ENCODE peak calls at places on chromosomes 16 and 17, in five cellular contexts. One of them, this sample, is unnamed.

GRCh38 chr16:55014022-55014421 is 83.4 kb downstream of the IRX5 start:
- DNase-seq in fibroblast of lung: no peak
- DNase-seq in IMR-90: no peak
- DNase-seq in H9: no peak
- DNase-seq in astrocyte: no peak
- DNase-seq in this sample: no peak

GRCh38 chr17:39822051-39822450 is 42.1 kb downstream of the IKZF3 start:
- DNase-seq in astrocyte: no peak
- DNase-seq in IMR-90: no peak
- DNase-seq in fibroblast of lung: no peak
- DNase-seq in H9: no peak
- DNase-seq in this sample: no peak

GRCh38 chr17:68089881-68090280 is 54.3 kb downstream of the KPNA2 start:
- DNase-seq in astrocyte: peak; percentile 16
- DNase-seq in H9: no peak
- DNase-seq in fibroblast of lung: peak; percentile 31
- DNase-seq in IMR-90: peak; percentile 24
- DNase-seq in this sample: no peak

GRCh38 chr16:87608400-87608985 is 6.2 kb downstream of the JPH3 start:
- DNase-seq in astrocyte: peak; percentile 29
- DNase-seq in H9: peak; percentile 83
- DNase-seq in IMR-90: peak; percentile 52
- DNase-seq in fibroblast of lung: peak; percentile 40
- DNase-seq in this sample: peak; percentile 15

GRCh38 chr17:41689497-41690299 is 1.0 kb downstream of the EIF1 start:
- DNase-seq in astrocyte: no peak
- DNase-seq in H9: no peak
- DNase-seq in fibroblast of lung: peak; percentile 59
- DNase-seq in IMR-90: peak; percentile 69
- DNase-seq in this sample: no peak

GRCh38 chr17:28335959-28336871 is 654 bp downstream of the TNFAIP1 start:
- DNase-seq in H9: peak; percentile 90
- DNase-seq in astrocyte: peak; percentile 95
- DNase-seq in IMR-90: peak; percentile 94
- DNase-seq in fibroblast of lung: peak; percentile 96
- DNase-seq in this sample: peak; percentile 60

GRCh38 chr17:47270946-47271705 is 17.5 kb downstream of the ITGB3 start:
- DNase-seq in IMR-90: no peak
- DNase-seq in H9: no peak
- DNase-seq in astrocyte: no peak
- DNase-seq in fibroblast of lung: no peak
- DNase-seq in this sample: no peak

GRCh38 chr17:67461228-67461780 is 84.2 kb downstream of the PITPNC1 start:
- DNase-seq in fibroblast of lung: no peak
- DNase-seq in IMR-90: no peak
- DNase-seq in astrocyte: no peak
- DNase-seq in H9: peak; percentile 22
- DNase-seq in this sample: no peak

GRCh38 chr16:11170201-11170600 is 85.8 kb downstream of the SOCS1 start:
- DNase-seq in astrocyte: no peak
- DNase-seq in IMR-90: no peak
- DNase-seq in H9: no peak
- DNase-seq in fibroblast of lung: no peak
- DNase-seq in this sample: no peak

GRCh38 chr17:34519286-34519685 is 60.1 kb upstream of the TMEM132E start:
- DNase-seq in H9: peak; percentile 85
- DNase-seq in fibroblast of lung: no peak
- DNase-seq in astrocyte: no peak
- DNase-seq in IMR-90: no peak
- DNase-seq in this sample: no peak

GRCh38 chr16:60642956-60643355 is 1393.3 kb downstream of the CDH8 start:
- DNase-seq in astrocyte: peak; percentile 89
- DNase-seq in IMR-90: no peak
- DNase-seq in fibroblast of lung: peak; percentile 91
- DNase-seq in H9: no peak
- DNase-seq in this sample: peak; percentile 80

GRCh38 chr17:4365628-4366311 is 705 bp downstream of the UBE2G1 start:
- DNase-seq in astrocyte: no peak
- DNase-seq in fibroblast of lung: peak; percentile 11
- DNase-seq in IMR-90: no peak
- DNase-seq in H9: peak; percentile 63
- DNase-seq in this sample: no peak

GRCh38 chr16:22300427-22301071 is 3.3 kb downstream of the POLR3E start:
- DNase-seq in H9: peak; percentile 68
- DNase-seq in fibroblast of lung: peak; percentile 49
- DNase-seq in astrocyte: peak; percentile 26
- DNase-seq in IMR-90: peak; percentile 62
- DNase-seq in this sample: no peak

GRCh38 chr16:85395207-85395912 is 217.8 kb upstream of the GSE1 start:
- DNase-seq in H9: no peak
- DNase-seq in astrocyte: peak; percentile 97
- DNase-seq in fibroblast of lung: peak; percentile 99
- DNase-seq in IMR-90: peak; percentile 98
- DNase-seq in this sample: peak; percentile 93

GRCh38 chr17:70560471-70560870 is 391.1 kb downstream of the KCNJ2 start:
- DNase-seq in IMR-90: no peak
- DNase-seq in astrocyte: no peak
- DNase-seq in fibroblast of lung: no peak
- DNase-seq in H9: no peak
- DNase-seq in this sample: no peak

GRCh38 chr17:80485846-80486245 is 9.4 kb upstream of the NPTX1 start:
- DNase-seq in astrocyte: no peak
- DNase-seq in H9: no peak
- DNase-seq in fibroblast of lung: no peak
- DNase-seq in IMR-90: no peak
- DNase-seq in this sample: no peak

GRCh38 chr16:31242197-31242596 is 17.6 kb upstream of the ITGAM start:
- DNase-seq in fibroblast of lung: no peak
- DNase-seq in astrocyte: no peak
- DNase-seq in H9: no peak
- DNase-seq in IMR-90: peak; percentile 4
- DNase-seq in this sample: no peak

GRCh38 chr16:84278968-84279367 is 15.7 kb upstream of the WFDC1 start:
- DNase-seq in fibroblast of lung: no peak
- DNase-seq in H9: peak; percentile 49
- DNase-seq in IMR-90: no peak
- DNase-seq in astrocyte: no peak
- DNase-seq in this sample: no peak

GRCh38 chr16:4613636-4614570 is 785 bp downstream of the UBALD1 start:
- DNase-seq in IMR-90: peak; percentile 48
- DNase-seq in astrocyte: peak; percentile 26
- DNase-seq in H9: peak; percentile 34
- DNase-seq in fibroblast of lung: peak; percentile 52
- DNase-seq in this sample: no peak

GRCh38 chr17:40023590-40024292 is 8.5 kb downstream of the CSF3 start:
- DNase-seq in IMR-90: no peak
- DNase-seq in fibroblast of lung: no peak
- DNase-seq in astrocyte: no peak
- DNase-seq in H9: no peak
- DNase-seq in this sample: no peak

GRCh38 chr16:14494396-14494795 is 135.7 kb downstream of the PARN start:
- DNase-seq in H9: no peak
- DNase-seq in astrocyte: peak; percentile 47
- DNase-seq in IMR-90: no peak
- DNase-seq in fibroblast of lung: peak; percentile 59
- DNase-seq in this sample: no peak

GRCh38 chr16:14496786-14497185 is 133.3 kb downstream of the PARN start:
- DNase-seq in H9: no peak
- DNase-seq in astrocyte: no peak
- DNase-seq in IMR-90: no peak
- DNase-seq in fibroblast of lung: no peak
- DNase-seq in this sample: no peak

GRCh38 chr16:14493791-14494190 is 136.3 kb downstream of the PARN start:
- DNase-seq in astrocyte: no peak
- DNase-seq in H9: no peak
- DNase-seq in fibroblast of lung: no peak
- DNase-seq in IMR-90: no peak
- DNase-seq in this sample: no peak

GRCh38 chr16:14496047-14496770 is 133.9 kb downstream of the PARN start:
- DNase-seq in astrocyte: no peak
- DNase-seq in fibroblast of lung: no peak
- DNase-seq in H9: no peak
- DNase-seq in IMR-90: no peak
- DNase-seq in this sample: no peak

DNA sequence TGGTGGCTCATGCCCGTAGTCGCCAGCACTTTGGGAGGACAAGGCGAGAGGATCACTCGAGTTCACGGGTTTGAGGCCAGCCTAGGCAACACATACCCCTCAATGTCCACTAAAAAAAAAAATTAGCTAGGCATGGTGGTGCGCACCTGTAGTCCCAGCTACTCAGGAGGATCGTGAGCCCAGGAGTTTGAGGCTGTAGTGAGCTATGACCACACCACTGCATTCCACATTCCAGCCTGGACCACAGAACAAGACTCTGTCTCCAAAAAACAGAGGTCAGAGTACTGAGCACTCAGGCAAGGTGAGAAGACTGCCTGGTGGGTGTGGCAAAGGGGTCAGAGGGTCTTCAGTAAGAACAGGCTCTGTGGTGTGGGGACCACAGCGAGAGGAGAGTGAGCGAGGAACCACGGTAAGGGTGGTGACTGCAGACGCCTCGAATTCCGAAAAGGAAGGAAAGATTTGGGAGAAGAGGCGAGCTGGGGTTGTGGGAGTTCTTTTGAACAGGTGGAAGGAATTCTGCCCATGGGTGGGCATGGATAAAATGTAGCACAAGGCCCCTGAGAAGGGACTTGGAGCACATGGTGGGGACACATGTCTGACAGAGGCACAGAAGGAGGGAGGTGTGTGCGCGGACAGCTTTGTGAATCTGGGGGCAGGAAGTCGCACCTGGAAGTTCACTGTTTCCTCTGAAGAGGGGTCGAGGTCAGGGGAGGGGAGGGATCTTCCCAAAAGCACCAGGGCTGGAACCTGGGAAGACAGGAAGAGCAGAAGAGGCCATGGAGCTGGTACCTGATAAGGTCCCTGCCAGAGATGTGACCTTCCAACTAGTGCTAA is 134.6 kb downstream of the PARN start:
- DNase-seq in astrocyte: no peak
- DNase-seq in fibroblast of lung: no peak
- DNase-seq in IMR-90: no peak
- DNase-seq in H9: no peak
- DNase-seq in this sample: no peak
- H3K9me3 ChIP-seq in astrocyte: no peaks in the 10 kb centered on the region
- H3K9me3 ChIP-seq in fibroblast of lung: no peaks in the 10 kb centered on the region
- H3K9me3 ChIP-seq in IMR-90: no peaks in the 10 kb centered on the region
- H3K9me3 ChIP-seq in H9: no peaks in the 10 kb centered on the region
- H3K9me3 ChIP-seq in this sample: no peaks in the 10 kb centered on the region

GRCh38 chr17:57442401-57442823 is 186.1 kb downstream of the MSI2 start:
- DNase-seq in astrocyte: peak; percentile 75
- DNase-seq in fibroblast of lung: peak; percentile 78
- DNase-seq in H9: no peak
- DNase-seq in IMR-90: peak; percentile 91
- DNase-seq in this sample: no peak

GRCh38 chr17:57443781-57444180 is 187.5 kb downstream of the MSI2 start:
- DNase-seq in fibroblast of lung: no peak
- DNase-seq in astrocyte: no peak
- DNase-seq in IMR-90: no peak
- DNase-seq in H9: no peak
- DNase-seq in this sample: no peak

GRCh38 chr17:57444632-57445031 is 188.3 kb downstream of the MSI2 start:
- DNase-seq in H9: no peak
- DNase-seq in astrocyte: no peak
- DNase-seq in fibroblast of lung: no peak
- DNase-seq in IMR-90: no peak
- DNase-seq in this sample: no peak

GRCh38 chr17:57441270-57441600 is 184.9 kb downstream of the MSI2 start:
- DNase-seq in astrocyte: no peak
- DNase-seq in H9: no peak
- DNase-seq in fibroblast of lung: no peak
- DNase-seq in IMR-90: no peak
- DNase-seq in this sample: no peak

GRCh38 chr17:57442914-57443571 is 186.7 kb downstream of the MSI2 start:
- DNase-seq in astrocyte: peak; percentile 73
- DNase-seq in IMR-90: no peak
- DNase-seq in fibroblast of lung: peak; percentile 82
- DNase-seq in H9: no peak
- DNase-seq in this sample: peak; percentile 21
- H3K4me1 ChIP-seq in astrocyte: peaks cover 61% of the 10 kb centered on the region
- H3K4me1 ChIP-seq in IMR-90: peaks cover 41% of the 10 kb centered on the region
- H3K4me1 ChIP-seq in fibroblast of lung: no peaks in the 10 kb centered on the region
- H3K4me1 ChIP-seq in H9: peaks cover 8% of the 10 kb centered on the region
- H3K4me1 ChIP-seq in this sample: peaks cover 32% of the 10 kb centered on the region

DNA sequence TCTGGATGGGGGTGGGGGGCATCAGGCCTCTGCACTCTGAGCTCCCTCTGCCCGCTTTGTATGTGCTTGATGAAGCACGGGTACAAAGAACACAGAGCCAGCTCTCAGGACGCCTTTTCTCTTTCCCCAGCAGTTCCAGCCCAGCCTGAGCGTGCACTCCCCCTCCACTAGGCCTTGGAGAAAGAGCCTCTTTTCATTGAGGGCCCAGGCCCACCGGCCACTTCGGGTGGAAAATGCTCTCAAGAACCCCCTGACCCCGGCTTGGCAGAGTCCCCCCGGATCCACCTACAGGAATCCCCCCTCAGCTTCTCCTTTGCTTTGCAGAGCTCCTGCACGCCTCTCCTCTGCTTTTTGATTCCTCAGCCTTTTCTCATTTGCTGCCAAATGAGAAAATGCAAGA is 30.2 kb downstream of the MRC2 start:
- DNase-seq in IMR-90: no peak
- DNase-seq in H9: no peak
- DNase-seq in astrocyte: no peak
- DNase-seq in fibroblast of lung: no peak
- DNase-seq in this sample: no peak
- H3K9ac ChIP-seq in IMR-90: no peak overlapping the region
- H3K9ac ChIP-seq in H9: no peak overlapping the region
- H3K9ac ChIP-seq in astrocyte: no peak overlapping the region
- H3K9ac ChIP-seq in fibroblast of lung: no peak overlapping the region
- H3K9ac ChIP-seq in this sample: no peak overlapping the region

GRCh38 chr16:63192969-63193368 is 1156.7 kb upstream of the CDH8 start:
- DNase-seq in astrocyte: no peak
- DNase-seq in IMR-90: no peak
- DNase-seq in fibroblast of lung: peak; percentile 2
- DNase-seq in H9: no peak
- DNase-seq in this sample: no peak

GRCh38 chr16:63188076-63188771 is 1152.0 kb upstream of the CDH8 start:
- DNase-seq in H9: no peak
- DNase-seq in fibroblast of lung: no peak
- DNase-seq in astrocyte: no peak
- DNase-seq in IMR-90: no peak
- DNase-seq in this sample: no peak

GRCh38 chr16:63185235-63185780 is 1149.1 kb upstream of the CDH8 start:
- DNase-seq in IMR-90: no peak
- DNase-seq in fibroblast of lung: no peak
- DNase-seq in H9: no peak
- DNase-seq in astrocyte: no peak
- DNase-seq in this sample: no peak

GRCh38 chr16:63187638-63188037 is 1151.4 kb upstream of the CDH8 start:
- DNase-seq in fibroblast of lung: no peak
- DNase-seq in H9: no peak
- DNase-seq in IMR-90: no peak
- DNase-seq in astrocyte: no peak
- DNase-seq in this sample: no peak
- H3K9me3 ChIP-seq in fibroblast of lung: no peaks in the 10 kb centered on the region
- H3K9me3 ChIP-seq in H9: no peaks in the 10 kb centered on the region
- H3K9me3 ChIP-seq in IMR-90: peaks cover 2% of the 10 kb centered on the region
- H3K9me3 ChIP-seq in astrocyte: no peaks in the 10 kb centered on the region
- H3K9me3 ChIP-seq in this sample: no peaks in the 10 kb centered on the region